ENCODE peak calls at places on chromosome 16, in eight cellular contexts. J, W, Q, Y, A, Z, X and T are unnamed samples.

GRCh38 chr16:89623511-89624232 is 10.2 kb downstream of the DPEP1 start:
- DNase-seq in A (peak), X (no peak), J (no peak), W (no peak), Q (no peak), Z (no peak), Y (no peak), T (no peak)

GRCh38 chr16:82016268-82016667 is 5.0 kb upstream of the SDR42E1 start:
- DNase-seq in Q (no peak), J (no peak), Z (no peak), A (no peak), W (no peak), Y (no peak), X (no peak), T (no peak)

GRCh38 chr16:87744750-87745514 is 20.9 kb downstream of the KLHDC4 start:
- DNase-seq in A (no peak), Q (no peak), Z (no peak), W (no peak), J (no peak), Y (no peak), X (no peak), T (peak)

GRCh38 chr16:28623172-28623711 is 13.4 kb upstream of the SULT1A1 start:
- DNase-seq in W (peak), X (peak), A (peak), Y (no peak), Q (no peak), Z (no peak), J (peak), T (peak)

GRCh38 chr16:3035289-3035971 is 1.3 kb downstream of the BICDL2 start:
- DNase-seq in Q (no peak), W (no peak), X (no peak), Y (no peak), J (no peak), Z (no peak), A (no peak), T (no peak)

GRCh38 chr16:2535644-2536021 is 2.2 kb upstream of the PDPK1 start:
- DNase-seq in A (peak), Q (no peak), X (no peak), W (no peak), J (peak), Z (no peak), Y (no peak), T (no peak)

GRCh38 chr16:50065241-50065623 is 538 bp upstream of the HEATR3 start:
- DNase-seq in Q (no peak), A (no peak), Y (no peak), Z (no peak), W (no peak), X (no peak), J (no peak), T (no peak)

GRCh38 chr16:8673611-8674412 is 605 bp upstream of the ABAT start:
- DNase-seq in J (no peak), Q (no peak), Y (no peak), Z (no peak), W (no peak), A (no peak), X (peak), T (no peak)

GRCh38 chr16:2490190-2491105 is 15.5 kb downstream of the TBC1D24 start:
- DNase-seq in Y (no peak), J (no peak), W (no peak), Q (no peak), Z (no peak), A (no peak), X (peak), T (no peak)

GRCh38 chr16:55499951-55500350 is 8.9 kb upstream of the LPCAT2 start:
- DNase-seq in X (no peak), Z (no peak), Y (no peak), A (no peak), W (peak), J (no peak), Q (no peak), T (no peak)

GRCh38 chr16:85364323-85365040 is 248.6 kb upstream of the GSE1 start:
- DNase-seq in X (no peak), W (no peak), Y (no peak), J (no peak), Z (no peak), Q (no peak), A (no peak), T (no peak)

GRCh38 chr16:57988929-57989328 is 11.5 kb downstream of the ZNF319 start:
- DNase-seq in J (peak), A (no peak), Z (no peak), Q (no peak), W (no peak), X (peak), Y (no peak), T (no peak)